ENCODE peak calls at places on chromosomes 6 and 20, in ten cellular contexts. E, V, L, C, G, J, A, P, B and H are unnamed samples.
A peak's percentile ranks its signal among the peaks of the same experiment; 100 is the strongest.

GRCh38 chr20:23143098-23143497 is 57.0 kb upstream of the CD93 start:
- DNase-seq in E (no peak), V (no peak), L (no peak), C (peak; percentile 79), G (no peak), J (peak; percentile 68), A (no peak), P (peak; percentile 73), B (no peak), H (peak; percentile 54)

GRCh38 chr6:95784869-95785268 is 207.5 kb downstream of the MANEA start:
- DNase-seq in E (no peak), V (no peak), L (no peak), C (no peak), G (no peak), J (no peak), A (no peak), P (no peak), B (no peak), H (no peak)

GRCh38 chr6:168319279-168320051 is at the start of gene DACT2:
- DNase-seq in E (no peak), V (peak; percentile 13), L (no peak), C (no peak), G (no peak), J (no peak), A (no peak), P (peak; percentile 63), B (no peak), H (no peak)

GRCh38 chr6:106199331-106199730 is 113.2 kb downstream of the PRDM1 start:
- DNase-seq in E (no peak), V (no peak), L (no peak), C (no peak), G (no peak), J (no peak), A (no peak), P (no peak), B (no peak), H (no peak)

GRCh38 chr6:13924949-13925881 is at the start of gene RNF182:
- DNase-seq in E (no peak), V (no peak), L (peak; percentile 65), C (no peak), G (no peak), J (no peak), A (peak; percentile 15), P (no peak), B (no peak), H (peak; percentile 38)

GRCh38 chr6:77172578-77172977 is 290.7 kb downstream of the HTR1B start:
- DNase-seq in E (no peak), V (no peak), L (no peak), C (no peak), G (no peak), J (no peak), A (no peak), P (no peak), B (no peak), H (no peak)

GRCh38 chr6:163427498-163428254 is 13.2 kb downstream of the QKI start:
- DNase-seq in E (no peak), V (no peak), L (no peak), C (no peak), G (no peak), J (no peak), A (peak; percentile 26), P (peak; percentile 53), B (no peak), H (no peak)

GRCh38 chr20:39822667-39823066 is 860.5 kb downstream of the DHX35 start:
- DNase-seq in E (no peak), V (no peak), L (no peak), C (no peak), G (no peak), J (no peak), A (no peak), P (no peak), B (no peak), H (no peak)

GRCh38 chr20:32207211-32207625 is 325 bp downstream of the PLAGL2 start:
- DNase-seq in E (no peak), V (no peak), L (no peak), C (no peak), G (no peak), J (no peak), A (peak; percentile 7), P (peak; percentile 40), B (peak; percentile 14), H (peak; percentile 36)

GRCh38 chr6:107348224-107348623 is 111.1 kb downstream of the PDSS2 start:
- DNase-seq in E (no peak), V (no peak), L (no peak), C (no peak), G (no peak), J (no peak), A (no peak), P (no peak), B (no peak), H (no peak)

GRCh38 chr6:118918326-118918725 is 16.6 kb downstream of the MCM9 start:
- DNase-seq in E (no peak), V (no peak), L (no peak), C (no peak), G (no peak), J (no peak), A (no peak), P (no peak), B (no peak), H (no peak)

GRCh38 chr6:63897459-63897858 is 261.9 kb downstream of the PHF3 start:
- DNase-seq in E (no peak), V (no peak), L (no peak), C (no peak), G (no peak), J (no peak), A (no peak), P (no peak), B (no peak), H (no peak)

GRCh38 chr20:59455392-59456341 is 148.7 kb upstream of the PHACTR3 start:
- DNase-seq in E (peak; percentile 28), V (peak; percentile 32), L (peak; percentile 53), C (peak; percentile 60), G (no peak), J (no peak), A (no peak), P (peak; percentile 53), B (no peak), H (no peak)

GRCh38 chr20:31751126-31751525 is 12.0 kb downstream of the TPX2 start:
- DNase-seq in E (no peak), V (no peak), L (no peak), C (no peak), G (no peak), J (no peak), A (no peak), P (no peak), B (no peak), H (no peak)

GRCh38 chr6:1039191-1039590 is 272.7 kb upstream of the FOXQ1 start:
- DNase-seq in E (no peak), V (no peak), L (no peak), C (no peak), G (no peak), J (no peak), A (no peak), P (no peak), B (no peak), H (no peak)

GRCh38 chr6:125154184-125155135 is 887 bp downstream of the TPD52L1 start:
- DNase-seq in E (peak; percentile 43), V (no peak), L (peak; percentile 73), C (peak; percentile 77), G (no peak), J (no peak), A (no peak), P (peak; percentile 69), B (no peak), H (peak; percentile 40)

DNA sequence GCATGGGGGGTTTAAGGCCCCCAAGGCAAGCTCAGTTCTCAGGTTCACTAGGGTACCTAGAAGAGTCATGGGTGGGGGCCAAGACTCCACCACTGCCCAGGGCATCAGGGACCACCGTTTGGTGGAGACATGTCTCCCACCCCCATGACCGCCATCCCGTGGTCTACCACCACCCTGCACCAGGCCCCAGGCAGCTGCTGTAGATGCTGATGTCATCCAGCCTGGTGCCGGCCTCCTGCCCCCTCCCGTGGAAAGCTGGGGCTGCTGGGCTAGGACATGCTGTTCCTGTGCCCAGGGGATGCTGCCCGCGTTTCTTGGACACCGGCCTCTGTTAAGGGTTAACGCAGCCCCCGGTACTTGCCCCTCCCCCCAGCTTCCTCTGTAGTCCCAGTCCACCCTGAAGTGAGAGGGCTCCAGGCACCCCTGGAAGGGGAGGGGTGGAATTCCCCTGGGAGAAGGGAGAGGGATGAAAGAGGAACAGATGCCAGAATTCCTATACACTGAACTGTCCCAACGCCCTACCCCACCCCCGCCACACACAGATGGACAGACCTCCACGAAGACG is 587 bp downstream of the IP6K3 start:
- DNase-seq in E (peak; percentile 78), V (peak; percentile 86), L (peak; percentile 87), C (peak; percentile 96), G (no peak), J (no peak), A (no peak), P (peak; percentile 77), B (no peak), H (no peak)
- H3K27ac ChIP-seq in E (peak overlapping the region; percentile 79), V (peak overlapping the region; percentile 95), L (peak overlapping the region; percentile 83), C (peak overlapping the region; percentile 100), G (peak overlapping the region; percentile 82), J (no peak overlapping the region), A (no peak overlapping the region), P (peak overlapping the region; percentile 90), B (no peak overlapping the region), H (no peak overlapping the region)

GRCh38 chr20:17549131-17549530 is 18.0 kb upstream of the BFSP1 start:
- DNase-seq in E (no peak), V (no peak), L (no peak), C (no peak), G (no peak), J (no peak), A (no peak), P (no peak), B (no peak), H (no peak)
- H3K4me1 ChIP-seq in E (no peaks in the 10 kb centered on the region), V (peaks cover 5% of the 10 kb centered on the region), L (no peaks in the 10 kb centered on the region), C (no peaks in the 10 kb centered on the region), G (no peaks in the 10 kb centered on the region), J (peaks cover 13% of the 10 kb centered on the region), A (no peaks in the 10 kb centered on the region), P (peaks cover 7% of the 10 kb centered on the region), B (no peaks in the 10 kb centered on the region), H (no peaks in the 10 kb centered on the region)

DNA sequence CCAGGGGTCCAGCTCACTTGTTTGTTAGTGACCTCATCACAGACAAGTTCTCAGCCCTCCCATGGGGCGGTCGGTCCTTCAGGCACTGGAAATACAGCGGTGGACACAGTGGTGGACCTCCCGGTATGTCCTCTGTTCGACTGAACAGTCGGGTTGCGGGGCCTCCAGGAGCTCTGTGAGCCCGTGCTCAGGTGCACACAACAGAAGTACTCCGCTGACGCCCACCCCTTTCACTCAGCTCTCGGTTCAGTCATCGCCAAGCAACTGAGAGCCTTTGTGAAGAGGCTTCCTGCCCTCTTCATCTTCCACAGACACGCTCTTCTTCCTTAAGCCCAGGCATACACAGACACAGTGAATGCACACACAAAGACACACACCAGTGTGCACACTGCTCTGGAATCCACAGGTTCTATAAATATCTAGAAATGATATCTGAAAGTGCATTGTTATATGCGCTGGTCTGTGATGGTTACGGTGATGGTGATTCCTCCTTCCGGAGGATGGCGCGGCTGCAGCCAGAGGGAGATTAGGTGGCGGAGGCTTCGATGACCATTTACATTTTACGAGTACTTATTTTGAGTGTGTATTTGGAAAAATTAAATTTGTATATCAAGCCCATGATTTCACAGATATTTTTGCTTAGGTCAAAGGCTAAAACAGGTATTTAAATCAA is 46.8 kb upstream of the BHLHE23 start:
- DNase-seq in E (no peak), V (peak; percentile 7), L (no peak), C (no peak), G (no peak), J (no peak), A (no peak), P (no peak), B (no peak), H (no peak)
- H3K27me3 ChIP-seq in E (peaks cover 46% of the 10 kb centered on the region), V (peaks cover 89% of the 10 kb centered on the region), L (no peaks in the 10 kb centered on the region), C (peaks cover 49% of the 10 kb centered on the region), G (no peaks in the 10 kb centered on the region), J (no peaks in the 10 kb centered on the region), A (no peaks in the 10 kb centered on the region), P (peaks cover 4% of the 10 kb centered on the region), B (no peaks in the 10 kb centered on the region), H (no peaks in the 10 kb centered on the region)

GRCh38 chr20:9200620-9201019 is 131.7 kb downstream of the PLCB4 start:
- DNase-seq in E (no peak), V (no peak), L (peak; percentile 14), C (no peak), G (no peak), J (no peak), A (no peak), P (peak; percentile 24), B (no peak), H (no peak)
- H3K27ac ChIP-seq in E (no peak overlapping the region), V (no peak overlapping the region), L (no peak overlapping the region), C (no peak overlapping the region), G (no peak overlapping the region), J (no peak overlapping the region), A (no peak overlapping the region), P (no peak overlapping the region), B (no peak overlapping the region), H (no peak overlapping the region)